ENCODE peak calls at places on chromosomes 4 and X, in eight cellular contexts. K is SK-N-MC; E is fibroblast of lung; S is WERI-Rb-1; W is A549; T is coronary artery; H is CD4-positive, alpha-beta memory T cell; U is SK-N-SH. N is an unnamed sample.

GRCh38 chr4:180589575-180589974 is 1653.6 kb upstream of the TENM3 start:
- DNase-seq in K (no peak), E (no peak), S (no peak), W (no peak), T (no peak), H (no peak), U (no peak), N (no peak)

GRCh38 chr4:103150677-103151076 is 47.5 kb downstream of the CENPE start:
- DNase-seq in K (no peak), E (no peak), S (no peak), W (peak), T (no peak), H (no peak), U (no peak), N (no peak)

GRCh38 chrX:101229155-101229554 is 9.6 kb downstream of the DRP2 start:
- DNase-seq in K (no peak), E (peak), S (no peak), W (no peak), T (no peak), H (no peak), U (no peak), N (no peak)

GRCh38 chr4:68476191-68476590 is 28.9 kb downstream of the TMPRSS11E start:
- DNase-seq in K (no peak), E (no peak), S (no peak), W (no peak), T (no peak), H (no peak), U (peak), N (no peak)

GRCh38 chr4:98626350-98626749 is 32.1 kb downstream of the TSPAN5 start:
- DNase-seq in K (no peak), E (peak), S (no peak), W (peak), T (no peak), H (no peak), U (no peak), N (peak)

GRCh38 chr4:33013280-33013679 is 2293.1 kb downstream of the PCDH7 start:
- DNase-seq in K (no peak), E (no peak), S (no peak), W (no peak), T (no peak), H (no peak), U (no peak), N (no peak)

GRCh38 chrX:39149761-39150160 is 348.5 kb downstream of the MID1IP1 start:
- DNase-seq in K (peak), E (peak), S (peak), W (no peak), T (no peak), H (peak), U (no peak), N (peak)

GRCh38 chr4:72302981-72303704 is 265.9 kb downstream of the ADAMTS3 start:
- DNase-seq in K (peak), E (peak), S (peak), W (peak), T (no peak), H (peak), U (peak), N (no peak)

GRCh38 chr4:120672558-120673147 is 249.9 kb downstream of the PRDM5 start:
- DNase-seq in K (no peak), E (no peak), S (no peak), W (no peak), T (no peak), H (no peak), U (no peak), N (no peak)

DNA sequence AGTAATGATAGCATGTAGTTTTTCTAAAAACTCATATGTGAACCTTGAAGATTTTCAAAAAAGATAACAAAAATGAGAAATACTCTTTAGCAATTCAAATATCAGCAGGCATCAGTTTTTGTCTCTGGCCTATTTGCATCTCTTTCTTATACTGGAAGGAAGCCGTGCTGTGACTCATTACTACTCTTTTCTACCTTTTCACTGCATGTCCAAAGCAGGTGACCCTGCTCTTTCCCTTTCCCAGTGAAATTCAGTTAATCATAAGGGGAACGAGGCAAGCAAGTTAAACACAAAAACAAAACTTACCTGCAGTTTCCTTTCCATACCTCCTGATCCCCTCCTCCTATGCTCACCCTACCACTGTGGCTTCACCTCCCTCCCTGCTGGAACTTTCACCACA is 9.3 kb downstream of the SPATA4 start:
- DNase-seq in K (no peak), E (no peak), S (no peak), W (no peak), T (no peak), H (no peak), U (no peak), N (no peak)
- H3K27ac ChIP-seq in K (no peak), E (no peak), S (no peak), W (no peak), T (peak), H (no peak), U (no peak), N (no peak)

DNA sequence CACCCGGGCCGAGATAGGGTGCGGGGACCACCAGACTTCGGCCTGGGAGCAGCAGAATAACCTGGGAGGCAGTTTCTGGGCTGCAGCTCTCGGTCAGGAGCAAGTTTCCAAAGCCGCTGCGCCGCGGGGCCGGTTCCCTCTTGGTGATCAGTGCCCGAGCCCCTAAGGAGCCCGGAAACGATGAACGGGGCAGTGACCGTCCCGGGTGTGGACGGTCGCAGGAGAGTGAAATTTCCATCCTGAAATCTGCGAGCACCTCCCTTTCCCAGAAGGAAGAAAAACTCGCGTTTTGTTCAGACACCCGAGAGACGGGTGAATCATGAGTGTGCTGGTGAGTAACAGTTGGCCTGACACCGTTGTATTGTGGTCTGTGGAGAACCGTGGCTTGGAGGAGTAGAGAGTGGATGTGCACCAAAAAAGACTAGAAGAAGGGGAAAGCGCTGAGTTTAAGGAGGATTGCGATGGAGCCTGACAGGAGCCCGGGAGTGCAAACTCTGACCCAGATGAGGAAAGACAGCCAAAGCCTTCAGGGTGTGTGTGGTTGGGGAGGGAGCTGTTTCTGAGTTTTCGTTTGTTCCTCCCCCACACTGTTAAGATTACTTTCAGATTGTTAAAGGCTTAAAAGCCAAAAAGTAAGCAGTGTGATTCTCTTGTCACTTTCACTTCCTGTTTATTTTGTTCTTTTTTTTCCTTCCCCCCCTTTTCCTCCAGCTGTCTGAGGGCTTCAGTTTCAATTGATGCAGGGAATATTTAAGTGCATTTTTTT is 824 bp downstream of the MCUB start:
- DNase-seq in K (peak), E (peak), S (peak), W (peak), T (peak), H (peak), U (peak), N (peak)
- H3K27ac ChIP-seq in K (peak), E (peak), S (peak), W (peak), T (peak), H (peak), U (peak), N (peak)

GRCh38 chr4:110869114-110869513 is 246.2 kb upstream of the PITX2 start:
- DNase-seq in K (no peak), E (peak), S (no peak), W (no peak), T (no peak), H (no peak), U (no peak), N (no peak)

GRCh38 chr4:110865611-110866254 is 242.9 kb upstream of the PITX2 start:
- DNase-seq in K (peak), E (peak), S (no peak), W (no peak), T (no peak), H (no peak), U (no peak), N (no peak)

GRCh38 chr4:110867981-110868380 is 245.1 kb upstream of the PITX2 start:
- DNase-seq in K (no peak), E (no peak), S (no peak), W (no peak), T (no peak), H (no peak), U (no peak), N (no peak)

GRCh38 chr4:110867251-110867960 is 244.5 kb upstream of the PITX2 start:
- DNase-seq in K (no peak), E (no peak), S (no peak), W (no peak), T (no peak), H (no peak), U (no peak), N (no peak)

GRCh38 chr4:110869862-110870577 is 247.1 kb upstream of the PITX2 start:
- DNase-seq in K (no peak), E (peak), S (no peak), W (no peak), T (no peak), H (no peak), U (no peak), N (no peak)
- H3K27ac ChIP-seq in K (peak), E (no peak), S (no peak), W (no peak), T (no peak), H (no peak), U (no peak), N (no peak)

GRCh38 chr4:126440297-126440696 is 1125.5 kb downstream of the FAT4 start:
- DNase-seq in K (no peak), E (no peak), S (no peak), W (no peak), T (no peak), H (no peak), U (no peak), N (no peak)
- H3K27ac ChIP-seq in K (no peak), E (no peak), S (no peak), W (no peak), T (no peak), H (no peak), U (no peak), N (no peak)

DNA sequence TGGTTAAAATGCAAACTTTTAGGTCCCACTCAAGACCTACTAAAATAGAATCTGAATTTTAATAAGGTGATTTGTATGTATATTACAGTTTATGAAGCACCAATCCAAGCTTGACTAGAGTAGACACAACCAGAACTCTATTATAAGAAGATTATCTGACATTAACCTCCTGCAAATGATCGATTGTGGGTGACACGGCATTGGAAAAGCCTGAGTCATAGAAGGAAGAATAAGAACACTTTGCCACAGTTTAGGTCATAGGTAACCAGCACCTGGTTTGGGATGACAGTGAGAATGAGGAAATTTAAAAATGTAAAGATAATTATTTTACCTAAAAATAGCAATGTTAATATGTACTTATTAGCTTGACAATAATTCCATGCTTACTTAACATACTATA is 15.2 kb downstream of the PDGFC start:
- DNase-seq in K (no peak), E (no peak), S (no peak), W (no peak), T (no peak), H (no peak), U (no peak), N (no peak)
- H3K27ac ChIP-seq in K (no peak), E (no peak), S (no peak), W (no peak), T (peak), H (no peak), U (no peak), N (no peak)

GRCh38 chr4:112647785-112648184 is 10.8 kb downstream of the LARP7 start:
- DNase-seq in K (peak), E (no peak), S (no peak), W (no peak), T (no peak), H (no peak), U (no peak), N (no peak)

GRCh38 chr4:112649055-112649408 is 12.1 kb downstream of the LARP7 start:
- DNase-seq in K (no peak), E (no peak), S (no peak), W (no peak), T (no peak), H (no peak), U (no peak), N (no peak)

GRCh38 chr4:112646632-112647537 is 9.9 kb downstream of the LARP7 start:
- DNase-seq in K (no peak), E (no peak), S (no peak), W (no peak), T (no peak), H (no peak), U (no peak), N (no peak)

GRCh38 chr4:112648263-112649054 is 11.5 kb downstream of the LARP7 start:
- DNase-seq in K (no peak), E (no peak), S (no peak), W (no peak), T (no peak), H (no peak), U (no peak), N (no peak)

GRCh38 chr4:112645541-112646329 is 8.8 kb downstream of the LARP7 start:
- DNase-seq in K (no peak), E (no peak), S (no peak), W (no peak), T (no peak), H (no peak), U (no peak), N (no peak)
- H3K27ac ChIP-seq in K (no peak), E (no peak), S (no peak), W (no peak), T (no peak), H (no peak), U (no peak), N (no peak)

DNA sequence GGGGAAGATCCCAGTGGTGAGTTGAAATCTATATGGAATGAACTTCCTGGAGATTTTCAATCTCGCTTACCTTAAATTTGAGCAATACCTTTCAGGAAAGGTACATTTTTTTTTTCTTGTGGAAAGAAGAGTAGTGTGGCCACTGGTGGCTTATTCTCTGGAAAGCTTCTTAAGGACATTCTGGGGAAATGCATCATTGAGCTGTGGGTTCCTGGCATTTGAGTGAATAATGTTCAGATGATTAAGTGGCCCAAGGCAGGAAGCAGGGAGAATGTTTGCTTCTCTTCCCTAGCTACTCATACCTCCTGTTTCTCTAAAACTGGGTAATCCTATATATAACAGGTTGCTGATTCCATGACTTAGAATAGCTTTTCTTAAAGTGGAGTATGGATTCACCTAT is 31.8 kb downstream of the STAG2 start:
- DNase-seq in K (no peak), E (peak), S (no peak), W (no peak), T (no peak), H (no peak), U (no peak), N (no peak)
- H3K27ac ChIP-seq in K (no peak), E (no peak), S (no peak), W (no peak), T (no peak), H (no peak), U (no peak), N (no peak)

GRCh38 chr4:3765271-3766206 is 646 bp upstream of the ADRA2C start:
- DNase-seq in K (no peak), E (peak), S (peak), W (peak), T (no peak), H (no peak), U (peak), N (peak)
- H3K27ac ChIP-seq in K (no peak), E (no peak), S (peak), W (peak), T (peak), H (no peak), U (peak), N (peak)

N was measured in uterus.